ENCODE peak calls at places on chromosome 1, in nine cellular contexts. B is mucosa of gallbladder; X is activated CD4-positive, CD25-positive, alpha-beta regulatory T cell treated with anti-CD3 and anti-CD28 coated beads, Interleukin-2, amount 50 U/mL, for 72 hours; Q is activated CD8-positive, alpha-beta memory T cell treated with anti-CD3 and anti-CD28 coated beads for 24 hours; J is fibroblast of pulmonary artery; V is endothelial cell; O is stimulated activated CD8-positive, alpha-beta memory T cell treated with anti-CD3 and anti-CD28 coated beads, Interleukin-4, amount 100 ng/mL, for 1 hour; T is HT1080; D is T follicular helper cell. W is an unnamed sample.

GRCh38 chr1:112440574-112440973 is 44.6 kb downstream of the CTTNBP2NL start:
- DNase-seq in D (no peak), T (no peak), Q (no peak), J (no peak), B (no peak), V (no peak), O (no peak), X (no peak), W (no peak)

GRCh38 chr1:31182352-31182751 is 57.3 kb downstream of the NKAIN1 start:
- DNase-seq in D (no peak), Q (peak), V (peak), J (peak), X (peak), B (peak), O (peak), T (peak), W (peak)

GRCh38 chr1:219292341-219292740 is 118.7 kb downstream of the LYPLAL1 start:
- DNase-seq in Q (no peak), J (no peak), D (no peak), T (no peak), B (no peak), X (no peak), V (no peak), O (no peak), W (no peak)

GRCh38 chr1:217586586-217586985 is 44.3 kb downstream of the GPATCH2 start:
- DNase-seq in V (no peak), X (no peak), Q (no peak), B (no peak), D (no peak), O (no peak), T (no peak), J (peak), W (no peak)

GRCh38 chr1:160416369-160416768 is 16.0 kb downstream of the VANGL2 start:
- DNase-seq in J (peak), X (no peak), Q (no peak), O (no peak), T (peak), D (no peak), V (peak), B (no peak), W (no peak)

GRCh38 chr1:43207229-43207853 is 35.2 kb downstream of the CFAP57 start:
- DNase-seq in V (no peak), J (peak), Q (no peak), B (no peak), T (peak), D (no peak), X (no peak), O (no peak), W (no peak)

GRCh38 chr1:164695956-164696665 is 137.1 kb downstream of the PBX1 start:
- DNase-seq in O (no peak), X (no peak), T (peak), Q (no peak), V (no peak), B (no peak), J (no peak), D (no peak), W (no peak)

GRCh38 chr1:222240536-222241181 is 307.2 kb downstream of the HHIPL2 start:
- DNase-seq in D (no peak), T (peak), X (no peak), O (no peak), V (no peak), B (no peak), Q (no peak), J (peak), W (no peak)

W was measured in germinal center.